ENCODE peak calls at places on chromosomes 2 and 18, in ten cellular contexts. One of them, this sample, is unnamed.

GRCh38 chr2:186274936-186275575 is 211.0 kb upstream of the ZC3H15 start:
- DNase-seq in HTR-8/SVneo: peak
- DNase-seq in HCEC 1CT: peak
- DNase-seq in ureter: no peak
- DNase-seq in ELR: peak
- DNase-seq in activated CD4-positive, alpha-beta T cell treated with anti-CD3 and anti-CD28 coated beads for 48 hours: no peak
- DNase-seq in ascending aorta: no peak
- DNase-seq in kidney glomerular epithelial cell: peak
- DNase-seq in GM19239: no peak
- DNase-seq in progenitor cell of endocrine pancreas: no peak
- DNase-seq in this sample: no peak

GRCh38 chr2:203097735-203098134 is 83.1 kb downstream of the NBEAL1 start:
- DNase-seq in ELR: peak
- DNase-seq in GM19239: no peak
- DNase-seq in kidney glomerular epithelial cell: no peak
- DNase-seq in progenitor cell of endocrine pancreas: no peak
- DNase-seq in activated CD4-positive, alpha-beta T cell treated with anti-CD3 and anti-CD28 coated beads for 48 hours: no peak
- DNase-seq in HTR-8/SVneo: no peak
- DNase-seq in HCEC 1CT: no peak
- DNase-seq in ureter: no peak
- DNase-seq in ascending aorta: no peak
- DNase-seq in this sample: no peak

GRCh38 chr2:8119782-8120551 is 561.9 kb upstream of the ID2 start:
- DNase-seq in HCEC 1CT: no peak
- DNase-seq in ureter: no peak
- DNase-seq in GM19239: no peak
- DNase-seq in activated CD4-positive, alpha-beta T cell treated with anti-CD3 and anti-CD28 coated beads for 48 hours: peak
- DNase-seq in ELR: no peak
- DNase-seq in HTR-8/SVneo: no peak
- DNase-seq in progenitor cell of endocrine pancreas: no peak
- DNase-seq in kidney glomerular epithelial cell: peak
- DNase-seq in ascending aorta: no peak
- DNase-seq in this sample: no peak

GRCh38 chr2:162731917-162732804 is 106.4 kb downstream of the KCNH7 start:
- DNase-seq in progenitor cell of endocrine pancreas: no peak
- DNase-seq in HCEC 1CT: no peak
- DNase-seq in ascending aorta: no peak
- DNase-seq in kidney glomerular epithelial cell: no peak
- DNase-seq in activated CD4-positive, alpha-beta T cell treated with anti-CD3 and anti-CD28 coated beads for 48 hours: no peak
- DNase-seq in ureter: no peak
- DNase-seq in ELR: peak
- DNase-seq in GM19239: peak
- DNase-seq in HTR-8/SVneo: no peak
- DNase-seq in this sample: no peak

GRCh38 chr18:11872479-11873136 is 21.4 kb downstream of the CHMP1B start:
- DNase-seq in ureter: no peak
- DNase-seq in HCEC 1CT: peak
- DNase-seq in ascending aorta: peak
- DNase-seq in kidney glomerular epithelial cell: peak
- DNase-seq in activated CD4-positive, alpha-beta T cell treated with anti-CD3 and anti-CD28 coated beads for 48 hours: no peak
- DNase-seq in HTR-8/SVneo: peak
- DNase-seq in ELR: peak
- DNase-seq in progenitor cell of endocrine pancreas: no peak
- DNase-seq in GM19239: no peak
- DNase-seq in this sample: peak

GRCh38 chr2:136378712-136379595 is 261.0 kb upstream of the CXCR4 start:
- DNase-seq in ureter: peak
- DNase-seq in kidney glomerular epithelial cell: peak
- DNase-seq in HTR-8/SVneo: peak
- DNase-seq in ELR: peak
- DNase-seq in GM19239: no peak
- DNase-seq in ascending aorta: peak
- DNase-seq in HCEC 1CT: no peak
- DNase-seq in progenitor cell of endocrine pancreas: peak
- DNase-seq in activated CD4-positive, alpha-beta T cell treated with anti-CD3 and anti-CD28 coated beads for 48 hours: peak
- DNase-seq in this sample: no peak

GRCh38 chr2:199484927-199485326 is 27.2 kb upstream of the SATB2 start:
- DNase-seq in GM19239: no peak
- DNase-seq in progenitor cell of endocrine pancreas: no peak
- DNase-seq in ELR: peak
- DNase-seq in kidney glomerular epithelial cell: no peak
- DNase-seq in activated CD4-positive, alpha-beta T cell treated with anti-CD3 and anti-CD28 coated beads for 48 hours: no peak
- DNase-seq in HCEC 1CT: no peak
- DNase-seq in HTR-8/SVneo: no peak
- DNase-seq in ascending aorta: no peak
- DNase-seq in ureter: no peak
- DNase-seq in this sample: no peak

GRCh38 chr2:1777792-1778191 is 33.5 kb upstream of the PXDN start:
- DNase-seq in kidney glomerular epithelial cell: no peak
- DNase-seq in ascending aorta: no peak
- DNase-seq in HCEC 1CT: no peak
- DNase-seq in HTR-8/SVneo: no peak
- DNase-seq in ureter: no peak
- DNase-seq in activated CD4-positive, alpha-beta T cell treated with anti-CD3 and anti-CD28 coated beads for 48 hours: no peak
- DNase-seq in ELR: no peak
- DNase-seq in progenitor cell of endocrine pancreas: no peak
- DNase-seq in GM19239: no peak
- DNase-seq in this sample: no peak

GRCh38 chr2:201644001-201644400 is 698 bp upstream of the TMEM237 start:
- DNase-seq in activated CD4-positive, alpha-beta T cell treated with anti-CD3 and anti-CD28 coated beads for 48 hours: no peak
- DNase-seq in GM19239: no peak
- DNase-seq in ascending aorta: peak
- DNase-seq in ELR: peak
- DNase-seq in progenitor cell of endocrine pancreas: no peak
- DNase-seq in HTR-8/SVneo: no peak
- DNase-seq in HCEC 1CT: peak
- DNase-seq in kidney glomerular epithelial cell: peak
- DNase-seq in ureter: no peak
- DNase-seq in this sample: no peak

GRCh38 chr2:181887056-181887455 is 4.5 kb upstream of the ITPRID2 start:
- DNase-seq in HTR-8/SVneo: no peak
- DNase-seq in progenitor cell of endocrine pancreas: no peak
- DNase-seq in ureter: no peak
- DNase-seq in ascending aorta: no peak
- DNase-seq in activated CD4-positive, alpha-beta T cell treated with anti-CD3 and anti-CD28 coated beads for 48 hours: no peak
- DNase-seq in HCEC 1CT: no peak
- DNase-seq in kidney glomerular epithelial cell: no peak
- DNase-seq in GM19239: no peak
- DNase-seq in ELR: no peak
- DNase-seq in this sample: no peak

This sample was measured in mesenteric fat pad.